ENCODE peak calls at places on chromosome 22, in seven cellular contexts. G is GM23338, D is endothelial cell of umbilical vein, K is cardiac muscle cell, X is transverse colon, H is heart right ventricle, T is PC-3. F is an unnamed sample.
A peak's percentile ranks its signal among the peaks of the same experiment; 100 is the strongest.

GRCh38 chr22:50315289-50316113 is 8.1 kb upstream of the PLXNB2 start:
- DNase-seq in X (no peak), T (no peak), K (no peak), H (no peak), G (no peak), D (no peak), F (no peak)

GRCh38 chr22:28906312-28906711 is 22.9 kb downstream of the ZNRF3 start:
- DNase-seq in D (no peak), G (no peak), H (no peak), K (no peak), X (no peak), T (no peak), F (no peak)

GRCh38 chr22:19774628-19775027 is 14.1 kb downstream of the TBX1 start:
- DNase-seq in X (no peak), D (no peak), T (no peak), H (no peak), G (no peak), K (no peak), F (no peak)

GRCh38 chr22:33896154-33896800 is 24.0 kb downstream of the LARGE1 start:
- DNase-seq in D (no peak), K (no peak), G (no peak), H (no peak), X (no peak), T (no peak), F (no peak)

GRCh38 chr22:27857441-27857840 is 55.9 kb upstream of the MN1 start:
- DNase-seq in H (no peak), K (no peak), G (no peak), D (no peak), T (no peak), X (no peak), F (no peak)

GRCh38 chr22:50176850-50177536 is 6.5 kb downstream of the PANX2 start:
- DNase-seq in D (no peak), T (no peak), K (no peak), G (peak; percentile 24), X (no peak), H (no peak), F (no peak)

GRCh38 chr22:19088866-19089595 is 33.2 kb downstream of the DGCR2 start:
- DNase-seq in G (no peak), K (no peak), T (no peak), H (no peak), D (no peak), X (no peak), F (no peak)

GRCh38 chr22:33300165-33300564 is 242.0 kb upstream of the SYN3 start:
- DNase-seq in X (no peak), T (no peak), K (no peak), D (no peak), G (no peak), H (no peak), F (no peak)

GRCh38 chr22:22692707-22693530 is 48.5 kb downstream of the GGTLC2 start:
- DNase-seq in K (peak; percentile 63), X (peak; percentile 84), T (peak; percentile 83), H (peak; percentile 29), D (peak; percentile 36), G (peak; percentile 86), F (peak; percentile 92)

DNA sequence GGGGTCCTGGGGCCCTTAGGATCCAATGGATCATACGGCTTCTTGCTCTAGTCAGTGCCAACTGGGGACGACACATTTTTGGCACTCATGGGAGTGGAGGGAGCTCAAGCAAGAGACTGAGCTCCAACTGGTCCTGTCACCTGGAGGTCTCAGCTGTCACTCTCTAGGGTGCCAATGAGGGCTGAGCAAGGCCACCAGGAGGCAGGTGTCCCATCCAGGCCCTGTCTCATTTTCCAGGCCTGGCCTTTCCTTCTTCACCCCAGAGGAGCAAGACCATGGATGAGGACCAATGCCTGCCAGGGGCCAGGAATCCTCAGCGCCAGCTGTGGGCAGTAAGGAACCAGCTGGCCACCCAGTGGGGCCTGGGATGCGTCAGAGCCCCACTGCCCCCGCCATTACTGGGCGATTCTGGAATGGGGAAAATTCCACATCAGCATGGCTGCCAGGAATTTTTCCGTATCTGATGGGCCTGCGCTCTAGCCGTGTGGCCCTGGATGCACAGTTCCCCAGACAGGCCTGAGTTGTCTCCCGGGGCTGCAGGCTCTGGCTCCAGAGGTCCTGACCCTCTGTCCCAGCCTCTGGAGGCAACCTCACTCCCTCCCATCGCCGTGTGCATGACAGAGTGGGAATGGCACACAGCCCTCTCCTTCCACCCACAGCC is 676 bp upstream of the GAL3ST1 start:
- DNase-seq in H (peak; percentile 47), T (no peak), D (no peak), K (peak; percentile 94), G (peak; percentile 57), X (no peak), F (peak; percentile 75)
- TF ChIP-seq CTCF in H (no peak), T (no peak), D (no peak), K (no peak), G (peak; percentile 39), X (no peak), F (peak; percentile 68)

GRCh38 chr22:44147036-44147645 is 33.6 kb upstream of the PARVG start:
- DNase-seq in T (no peak), X (no peak), D (no peak), K (no peak), G (no peak), H (no peak), F (no peak)
- H3K4me1 ChIP-seq in T (no peaks in the 10 kb centered on the region), X (no peaks in the 10 kb centered on the region), D (no peaks in the 10 kb centered on the region), K (peaks cover 29% of the 10 kb centered on the region), G (peaks cover 35% of the 10 kb centered on the region), H (peaks cover 16% of the 10 kb centered on the region), F (peaks cover 6% of the 10 kb centered on the region)

DNA sequence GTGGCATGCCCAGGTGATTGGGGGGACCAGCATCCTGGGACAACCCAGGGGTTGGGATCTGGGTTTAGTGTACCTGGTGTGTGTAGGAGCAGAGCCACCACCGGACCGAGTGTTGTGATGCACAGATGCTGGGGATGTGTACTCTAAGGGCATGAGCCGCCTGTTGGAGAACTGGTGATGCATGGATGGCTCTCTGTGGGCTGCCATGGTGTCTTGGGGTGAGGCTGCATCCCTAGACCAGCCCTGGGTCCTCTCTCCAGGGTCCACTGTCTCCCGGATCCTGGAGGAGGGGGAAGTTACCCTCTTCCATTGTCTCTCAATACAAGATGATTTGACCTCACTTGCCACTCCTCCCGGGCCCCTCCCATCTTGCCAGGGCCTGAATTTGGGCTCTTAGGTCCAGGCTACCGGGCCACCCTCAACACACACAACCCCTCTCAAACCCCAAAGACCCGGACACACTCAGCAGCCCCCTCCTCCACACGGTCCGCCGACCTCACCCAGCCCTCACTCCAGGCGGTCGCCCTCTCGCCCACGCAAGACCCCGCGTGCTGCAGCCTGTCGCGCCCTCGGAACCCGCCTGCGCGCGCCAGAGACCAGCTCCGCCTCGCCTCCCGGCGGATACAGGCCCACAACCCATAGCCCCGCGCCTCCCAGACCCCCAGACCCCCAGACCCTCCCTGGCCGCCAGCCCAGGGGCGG is 578 bp downstream of the LRRC75B start:
- DNase-seq in T (no peak), D (peak; percentile 8), G (peak; percentile 74), K (peak; percentile 28), H (peak; percentile 43), X (peak; percentile 38), F (peak; percentile 79)
- TF ChIP-seq CTCF in T (no peak), D (no peak), G (no peak), K (no peak), H (no peak), X (no peak), F (no peak)

GRCh38 chr22:35961480-35961902 is 67.1 kb downstream of the RBFOX2 start:
- DNase-seq in X (no peak), K (peak; percentile 85), G (peak; percentile 96), T (no peak), D (peak; percentile 85), H (peak; percentile 23), F (peak; percentile 86)

GRCh38 chr22:35966314-35967045 is 62.1 kb downstream of the RBFOX2 start:
- DNase-seq in G (no peak), H (no peak), D (no peak), K (no peak), T (peak; percentile 41), X (no peak), F (no peak)

GRCh38 chr22:35967046-35967397 is 61.6 kb downstream of the RBFOX2 start:
- DNase-seq in T (no peak), K (no peak), X (no peak), H (no peak), G (no peak), D (no peak), F (no peak)

GRCh38 chr22:35959121-35959800 is 69.4 kb downstream of the RBFOX2 start:
- DNase-seq in H (no peak), D (no peak), X (no peak), G (no peak), K (no peak), T (no peak), F (no peak)

DNA sequence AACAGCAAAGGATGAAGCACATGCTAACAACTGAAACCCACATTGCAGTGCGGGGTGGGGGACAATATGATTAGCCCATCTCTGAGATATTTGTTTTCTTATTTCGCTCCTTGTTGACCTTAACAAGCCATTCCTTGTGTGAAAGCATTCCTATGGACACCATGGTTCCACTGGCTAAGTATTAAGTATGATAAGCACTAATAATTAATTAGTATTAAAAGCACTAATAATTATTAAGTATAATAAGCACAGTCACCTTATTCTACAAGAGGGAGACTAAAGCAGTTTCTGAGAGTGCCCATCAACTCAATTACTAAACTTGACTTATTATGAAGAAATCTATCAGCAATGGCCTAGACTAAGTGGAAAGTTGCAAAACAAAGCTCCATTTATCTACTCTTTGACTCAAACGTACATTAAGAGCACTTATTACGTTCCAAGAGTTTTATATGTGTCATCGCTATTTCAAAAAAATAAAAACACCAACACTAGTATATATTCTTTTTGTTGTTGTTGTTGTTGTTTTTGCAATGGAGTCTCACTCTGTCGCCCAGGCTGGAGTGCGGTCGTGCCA is 65.3 kb downstream of the RBFOX2 start:
- DNase-seq in T (no peak), D (no peak), H (no peak), K (peak; percentile 52), X (no peak), G (no peak), F (no peak)
- H3K4me1 ChIP-seq in T (peaks cover 10% of the 10 kb centered on the region), D (peaks cover 36% of the 10 kb centered on the region), H (peaks cover 64% of the 10 kb centered on the region), K (peaks cover 9% of the 10 kb centered on the region), X (peaks cover 5% of the 10 kb centered on the region), G (peaks cover 41% of the 10 kb centered on the region), F (peaks cover 5% of the 10 kb centered on the region)

GRCh38 chr22:40594924-40595323 is 41.6 kb downstream of the MRTFA start:
- DNase-seq in K (no peak), H (no peak), G (no peak), X (no peak), T (no peak), D (no peak), F (no peak)
- TF ChIP-seq CTCF in K (no peak), H (no peak), G (no peak), X (no peak), T (no peak), D (no peak), F (no peak)

DNA sequence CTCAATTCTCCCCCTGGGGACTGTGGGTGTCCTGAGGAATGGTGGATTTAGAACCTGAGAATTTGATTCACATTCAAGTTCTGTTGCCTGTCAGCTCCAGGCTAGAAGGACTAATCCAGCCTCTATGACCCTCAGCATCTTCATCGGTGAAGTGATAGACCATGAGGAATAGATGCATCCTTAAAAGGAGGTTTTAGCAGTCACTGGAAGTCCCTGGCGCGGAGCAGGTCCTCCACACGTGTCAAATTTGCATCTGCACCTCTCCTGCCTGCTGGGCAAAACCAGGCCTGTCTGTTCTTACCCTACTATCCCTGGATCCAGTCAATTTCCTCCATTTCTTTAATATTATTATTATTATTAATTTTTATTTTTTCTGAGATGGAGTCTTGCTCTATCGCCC is 808.4 kb downstream of the TBC1D22A start:
- DNase-seq in X (no peak), G (no peak), K (no peak), T (no peak), H (no peak), D (no peak), F (no peak)
- H3K4me1 ChIP-seq in X (no peaks in the 10 kb centered on the region), G (no peaks in the 10 kb centered on the region), K (no peaks in the 10 kb centered on the region), T (no peaks in the 10 kb centered on the region), H (no peaks in the 10 kb centered on the region), D (no peaks in the 10 kb centered on the region), F (no peaks in the 10 kb centered on the region)

F was measured in endodermal cell.